ENCODE peak calls at places on chromosomes 6 and 20, in four cellular contexts. G, J, Q and X are unnamed samples.

GRCh38 chr6:66662196-66662595 is 955.2 kb upstream of the EYS start:
- DNase-seq in Q (peak), G (no peak), J (no peak), X (no peak)

GRCh38 chr6:152136449-152136825 is 329.0 kb downstream of the ESR1 start:
- DNase-seq in Q (no peak), J (no peak), G (peak), X (no peak)

GRCh38 chr20:47456952-47457724 is 44.5 kb upstream of the NCOA3 start:
- DNase-seq in G (no peak), J (no peak), Q (no peak), X (no peak)

GRCh38 chr6:150638765-150639164 is 39.1 kb downstream of the PLEKHG1 start:
- DNase-seq in Q (no peak), G (no peak), J (no peak), X (no peak)

GRCh38 chr6:26380256-26380655 is 2.7 kb upstream of the BTN2A2 start:
- DNase-seq in G (no peak), J (no peak), Q (no peak), X (no peak)

GRCh38 chr20:61656198-61656597 is 404.1 kb downstream of the CDH4 start:
- DNase-seq in J (no peak), G (no peak), Q (no peak), X (no peak)

GRCh38 chr20:44785768-44786167 is 24.6 kb downstream of the RIMS4 start:
- DNase-seq in Q (no peak), J (no peak), G (no peak), X (no peak)

GRCh38 chr6:161228911-161229591 is 44.8 kb downstream of the AGPAT4 start:
- DNase-seq in J (no peak), G (no peak), Q (no peak), X (no peak)

GRCh38 chr6:15662246-15663056 is at the start of gene DTNBP1:
- DNase-seq in Q (peak), J (peak), G (no peak), X (no peak)

GRCh38 chr6:74578339-74578738 is 627.5 kb downstream of the COL12A1 start:
- DNase-seq in J (no peak), Q (no peak), G (no peak), X (no peak)

GRCh38 chr6:139473239-139473701 is 98.8 kb upstream of the CITED2 start:
- DNase-seq in G (no peak), Q (no peak), J (no peak), X (no peak)

GRCh38 chr20:39851459-39851858 is 837.6 kb downstream of the MAFB start:
- DNase-seq in Q (no peak), J (no peak), G (no peak), X (no peak)

GRCh38 chr6:106862858-106863257 is 111.7 kb downstream of the CD24 start:
- DNase-seq in G (no peak), J (no peak), Q (no peak), X (no peak)

GRCh38 chr6:163243083-163243482 is 171.4 kb upstream of the QKI start:
- DNase-seq in G (no peak), Q (no peak), J (no peak), X (no peak)

GRCh38 chr6:13248053-13248452 is 80.3 kb downstream of the TBC1D7 start:
- DNase-seq in Q (peak), J (no peak), G (no peak), X (no peak)

GRCh38 chr20:58697201-58697866 is 4.7 kb downstream of the NPEPL1 start:
- DNase-seq in G (no peak), J (peak), Q (no peak), X (no peak)

GRCh38 chr6:31243508-31243907 is 28.4 kb downstream of the HLA-C start:
- DNase-seq in G (no peak), J (no peak), Q (no peak), X (no peak)

GRCh38 chr6:151014404-151015150 is 149.1 kb downstream of the MTHFD1L start:
- DNase-seq in J (peak), Q (peak), G (peak), X (peak)

GRCh38 chr6:24574809-24575208 is 71.2 kb downstream of the KIAA0319 start:
- DNase-seq in G (no peak), Q (no peak), J (no peak), X (no peak)

GRCh38 chr20:19015890-19016465 is 196.5 kb upstream of the SLC24A3 start:
- DNase-seq in G (no peak), Q (no peak), J (no peak), X (no peak)

GRCh38 chr20:10433623-10434466 is at the start of gene MKKS:
- DNase-seq in Q (peak), G (peak), J (peak), X (no peak)

GRCh38 chr6:32941412-32941784 is 570 bp upstream of the HLA-DMB start:
- DNase-seq in Q (no peak), J (no peak), G (no peak), X (no peak)

GRCh38 chr20:46695888-46696287 is 6.6 kb upstream of the TP53RK start:
- DNase-seq in Q (no peak), G (no peak), J (no peak), X (no peak)

GRCh38 chr6:100078509-100078908 is 84.5 kb upstream of the MCHR2 start:
- DNase-seq in J (no peak), Q (peak), G (peak), X (no peak)

GRCh38 chr6:168368063-168368835 is 48.7 kb upstream of the DACT2 start:
- DNase-seq in Q (no peak), G (no peak), J (no peak), X (no peak)

GRCh38 chr6:159979136-159979874 is 10.4 kb downstream of the IGF2R start:
- DNase-seq in Q (peak), G (no peak), J (no peak), X (no peak)

GRCh38 chr20:58090181-58090580 is 138.3 kb downstream of the ANKRD60 start:
- DNase-seq in Q (no peak), J (no peak), G (no peak), X (no peak)

GRCh38 chr6:38722037-38722436 is 6.9 kb downstream of the DNAH8 start:
- DNase-seq in Q (no peak), G (no peak), J (no peak), X (no peak)

GRCh38 chr20:5549200-5549599 is 201.0 kb upstream of the SHLD1 start:
- DNase-seq in G (no peak), Q (no peak), J (peak), X (no peak)

GRCh38 chr6:113857565-113858066 is 471 bp downstream of the MARCKS start:
- DNase-seq in G (no peak), J (no peak), Q (no peak), X (no peak)

GRCh38 chr6:136600818-136601217 is 50.6 kb upstream of the MAP7 start:
- DNase-seq in J (no peak), G (no peak), Q (no peak), X (no peak)

GRCh38 chr6:159445351-159445750 is 247.7 kb downstream of the SOD2 start:
- DNase-seq in J (no peak), Q (no peak), G (no peak), X (no peak)

GRCh38 chr20:34475979-34476736 is 40.1 kb upstream of the DYNLRB1 start:
- DNase-seq in G (no peak), J (no peak), Q (peak), X (no peak)

GRCh38 chr6:123715243-123715863 is 78.6 kb upstream of the TRDN start:
- DNase-seq in J (no peak), G (peak), Q (peak), X (peak)

GRCh38 chr6:148535976-148536375 is 193.3 kb downstream of the SASH1 start:
- DNase-seq in G (no peak), J (no peak), Q (no peak), X (no peak)
- TF ChIP-seq TCF7L2 in G (no peak), J (no peak), Q (no peak), X (no peak)

GRCh38 chr6:42507901-42508300 is 55.9 kb upstream of the UBR2 start:
- DNase-seq in Q (no peak), G (no peak), J (no peak), X (no peak)

GRCh38 chr6:42512498-42513042 is 51.3 kb upstream of the UBR2 start:
- DNase-seq in Q (no peak), G (no peak), J (no peak), X (no peak)

GRCh38 chr6:42511803-42512422 is 51.9 kb upstream of the UBR2 start:
- DNase-seq in Q (no peak), J (no peak), G (no peak), X (no peak)

GRCh38 chr6:42509765-42510164 is 54.1 kb upstream of the UBR2 start:
- DNase-seq in J (no peak), G (no peak), Q (no peak), X (no peak)

GRCh38 chr6:42510795-42511194 is 53.0 kb upstream of the UBR2 start:
- DNase-seq in G (no peak), Q (no peak), J (no peak), X (no peak)
- TF ChIP-seq CTCF in G (peak), Q (no peak), J (peak), X (peak)

DNA sequence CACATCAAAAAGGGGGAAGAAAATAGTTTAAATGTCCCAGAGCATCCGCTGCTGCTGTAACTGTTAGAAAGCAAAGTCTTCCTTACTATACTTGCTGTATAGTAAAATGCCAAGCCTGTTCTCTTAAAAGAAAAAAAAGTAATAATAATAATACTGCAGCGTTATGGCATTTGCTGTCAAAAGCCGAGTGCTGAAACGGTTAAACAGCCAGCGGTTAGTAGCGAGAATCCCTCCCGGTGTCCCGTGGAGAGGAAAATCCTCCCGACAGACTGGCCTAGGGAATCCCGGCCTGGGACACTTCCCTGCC is 19.5 kb upstream of the NFATC2 start:
- DNase-seq in G (no peak), Q (no peak), J (no peak), X (no peak)
- TF ChIP-seq REST in G (no peak), Q (no peak), J (no peak), X (no peak)

GRCh38 chr6:81465859-81466258 is 286.6 kb downstream of the TENT5A start:
- DNase-seq in Q (peak), J (no peak), G (peak), X (no peak)
- TF ChIP-seq TCF7L2 in Q (no peak), J (no peak), G (no peak), X (no peak)